ENCODE peak calls at places on chromosomes 6 and 20, in six cellular contexts. One of them, this sample, is unnamed.
A peak's percentile ranks its signal among the peaks of the same experiment; 100 is the strongest.

GRCh38 chr6:3026811-3027626 is 27.3 kb downstream of the NQO2 start:
- DNase-seq in PC-3: no peak
- DNase-seq in MM.1S: peak; percentile 88
- DNase-seq in HFF-Myc: no peak
- DNase-seq in lower lobe of right lung: no peak
- DNase-seq in DND-41: no peak
- DNase-seq in this sample: peak; percentile 91

GRCh38 chr6:11636121-11636520 is 98.6 kb downstream of the TMEM170B start:
- DNase-seq in HFF-Myc: no peak
- DNase-seq in PC-3: no peak
- DNase-seq in lower lobe of right lung: no peak
- DNase-seq in DND-41: no peak
- DNase-seq in MM.1S: no peak
- DNase-seq in this sample: no peak

GRCh38 chr6:115514656-115515055 is 546.0 kb downstream of the FRK start:
- DNase-seq in HFF-Myc: peak; percentile 21
- DNase-seq in lower lobe of right lung: no peak
- DNase-seq in MM.1S: no peak
- DNase-seq in PC-3: no peak
- DNase-seq in DND-41: no peak
- DNase-seq in this sample: no peak

GRCh38 chr6:44629636-44630035 is 242.1 kb downstream of the CDC5L start:
- DNase-seq in HFF-Myc: no peak
- DNase-seq in PC-3: no peak
- DNase-seq in MM.1S: no peak
- DNase-seq in lower lobe of right lung: no peak
- DNase-seq in DND-41: no peak
- DNase-seq in this sample: no peak

GRCh38 chr6:139852067-139852466 is 477.6 kb upstream of the CITED2 start:
- DNase-seq in lower lobe of right lung: no peak
- DNase-seq in HFF-Myc: no peak
- DNase-seq in MM.1S: no peak
- DNase-seq in DND-41: no peak
- DNase-seq in PC-3: no peak
- DNase-seq in this sample: no peak

GRCh38 chr20:59748555-59749292 is 144.4 kb downstream of the PHACTR3 start:
- DNase-seq in HFF-Myc: no peak
- DNase-seq in MM.1S: no peak
- DNase-seq in DND-41: no peak
- DNase-seq in lower lobe of right lung: no peak
- DNase-seq in PC-3: no peak
- DNase-seq in this sample: no peak

GRCh38 chr20:1920252-1920651 is 25.0 kb downstream of the SIRPA start:
- DNase-seq in HFF-Myc: no peak
- DNase-seq in MM.1S: no peak
- DNase-seq in lower lobe of right lung: no peak
- DNase-seq in PC-3: no peak
- DNase-seq in DND-41: no peak
- DNase-seq in this sample: no peak

GRCh38 chr6:48068326-48069191 is 42.4 kb downstream of the PTCHD4 start:
- DNase-seq in MM.1S: no peak
- DNase-seq in DND-41: no peak
- DNase-seq in PC-3: no peak
- DNase-seq in HFF-Myc: no peak
- DNase-seq in lower lobe of right lung: no peak
- DNase-seq in this sample: no peak

GRCh38 chr6:46062312-46062711 is 46.7 kb upstream of the CLIC5 start:
- DNase-seq in HFF-Myc: no peak
- DNase-seq in DND-41: no peak
- DNase-seq in PC-3: peak; percentile 62
- DNase-seq in MM.1S: peak; percentile 9
- DNase-seq in lower lobe of right lung: peak; percentile 68
- DNase-seq in this sample: no peak

GRCh38 chr20:35264755-35265154 is 13.2 kb downstream of the MMP24OS start:
- DNase-seq in PC-3: peak; percentile 47
- DNase-seq in MM.1S: no peak
- DNase-seq in HFF-Myc: no peak
- DNase-seq in DND-41: no peak
- DNase-seq in lower lobe of right lung: no peak
- DNase-seq in this sample: no peak

GRCh38 chr6:50272611-50273010 is 222.9 kb upstream of the DEFB112 start:
- DNase-seq in PC-3: peak; percentile 19
- DNase-seq in lower lobe of right lung: no peak
- DNase-seq in DND-41: no peak
- DNase-seq in HFF-Myc: no peak
- DNase-seq in MM.1S: no peak
- DNase-seq in this sample: no peak

GRCh38 chr20:25242231-25242630 is 5.7 kb upstream of the PYGB start:
- DNase-seq in MM.1S: no peak
- DNase-seq in DND-41: no peak
- DNase-seq in lower lobe of right lung: no peak
- DNase-seq in PC-3: no peak
- DNase-seq in HFF-Myc: no peak
- DNase-seq in this sample: no peak

GRCh38 chr6:109977791-109978173 is 329 bp upstream of the GPR6 start:
- DNase-seq in PC-3: no peak
- DNase-seq in MM.1S: no peak
- DNase-seq in DND-41: no peak
- DNase-seq in lower lobe of right lung: no peak
- DNase-seq in HFF-Myc: no peak
- DNase-seq in this sample: no peak

GRCh38 chr6:109979033-109979921 is 1.2 kb downstream of the GPR6 start:
- DNase-seq in MM.1S: no peak
- DNase-seq in HFF-Myc: no peak
- DNase-seq in lower lobe of right lung: no peak
- DNase-seq in DND-41: no peak
- DNase-seq in PC-3: no peak
- DNase-seq in this sample: no peak

DNA sequence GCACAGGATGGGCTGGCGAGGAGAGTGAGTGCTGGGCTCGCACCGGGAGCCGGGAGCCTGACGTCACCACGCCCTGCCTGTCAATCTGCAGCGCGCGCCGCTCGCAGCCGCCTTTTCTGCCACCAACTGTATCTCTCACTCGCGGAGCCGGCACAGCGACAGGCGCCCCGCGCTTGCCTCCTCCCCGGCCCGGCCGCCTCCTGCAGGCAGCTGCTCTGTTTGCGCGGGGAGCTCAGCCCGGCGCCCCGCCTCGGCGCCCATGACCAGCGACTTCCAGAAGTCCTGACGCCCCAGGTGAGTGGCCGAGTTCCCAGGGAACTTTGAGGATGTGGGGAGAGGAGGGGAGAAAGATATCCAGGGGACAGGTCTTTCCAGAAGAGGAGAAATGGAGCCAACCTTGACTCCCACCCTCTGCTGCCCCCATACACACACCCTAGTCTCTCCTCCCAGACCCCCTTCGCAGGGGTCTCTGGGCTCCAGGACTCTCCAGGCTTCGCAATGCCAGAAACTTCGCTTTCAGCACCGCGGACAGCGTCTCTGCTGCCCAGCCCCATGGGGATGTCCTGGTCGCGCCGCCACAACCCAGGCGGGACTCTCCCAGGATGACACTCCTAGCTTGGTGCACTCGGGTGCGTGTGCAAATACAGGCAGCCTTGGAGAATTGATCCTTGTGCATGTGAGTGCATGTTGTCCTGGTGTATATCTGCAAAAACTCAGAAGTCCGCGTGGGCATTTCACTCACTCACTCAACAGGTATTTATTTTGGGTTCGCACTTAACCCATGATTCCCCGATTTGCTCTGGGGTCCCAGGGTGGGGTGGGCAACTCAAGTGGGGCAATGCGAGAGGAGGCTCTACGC is at the start of gene GPR6:
- DNase-seq in MM.1S: peak; percentile 23
- DNase-seq in PC-3: peak; percentile 56
- DNase-seq in lower lobe of right lung: peak; percentile 75
- DNase-seq in DND-41: peak; percentile 71
- DNase-seq in HFF-Myc: peak; percentile 12
- DNase-seq in this sample: no peak
- H3K4me3 ChIP-seq in MM.1S: no peak within 1 kb of the TSS
- H3K4me3 ChIP-seq in PC-3: no peak within 1 kb of the TSS
- H3K4me3 ChIP-seq in lower lobe of right lung: no peak within 1 kb of the TSS
- H3K4me3 ChIP-seq in DND-41: no peak within 1 kb of the TSS
- H3K4me3 ChIP-seq in HFF-Myc: no peak within 1 kb of the TSS
- H3K4me3 ChIP-seq in this sample: no peak within 1 kb of the TSS

GRCh38 chr6:321158-321438 is 28.8 kb downstream of the DUSP22 start:
- DNase-seq in DND-41: no peak
- DNase-seq in lower lobe of right lung: no peak
- DNase-seq in MM.1S: no peak
- DNase-seq in PC-3: peak; percentile 31
- DNase-seq in HFF-Myc: no peak
- DNase-seq in this sample: no peak

GRCh38 chr6:322940-323729 is 30.8 kb downstream of the DUSP22 start:
- DNase-seq in MM.1S: peak; percentile 96
- DNase-seq in PC-3: no peak
- DNase-seq in lower lobe of right lung: no peak
- DNase-seq in DND-41: no peak
- DNase-seq in HFF-Myc: no peak
- DNase-seq in this sample: peak; percentile 81

GRCh38 chr6:320351-321157 is 28.3 kb downstream of the DUSP22 start:
- DNase-seq in PC-3: no peak
- DNase-seq in MM.1S: no peak
- DNase-seq in DND-41: no peak
- DNase-seq in lower lobe of right lung: no peak
- DNase-seq in HFF-Myc: no peak
- DNase-seq in this sample: no peak

GRCh38 chr6:323730-324088 is 31.4 kb downstream of the DUSP22 start:
- DNase-seq in MM.1S: no peak
- DNase-seq in PC-3: no peak
- DNase-seq in lower lobe of right lung: no peak
- DNase-seq in DND-41: no peak
- DNase-seq in HFF-Myc: no peak
- DNase-seq in this sample: no peak

GRCh38 chr6:322205-322930 is 30.1 kb downstream of the DUSP22 start:
- DNase-seq in HFF-Myc: no peak
- DNase-seq in PC-3: no peak
- DNase-seq in lower lobe of right lung: no peak
- DNase-seq in MM.1S: peak; percentile 86
- DNase-seq in DND-41: no peak
- DNase-seq in this sample: no peak
- H3K4me3 ChIP-seq in HFF-Myc: no peak overlapping the region
- H3K4me3 ChIP-seq in PC-3: no peak overlapping the region
- H3K4me3 ChIP-seq in lower lobe of right lung: no peak overlapping the region
- H3K4me3 ChIP-seq in MM.1S: peak overlapping the region; percentile 23
- H3K4me3 ChIP-seq in DND-41: no peak overlapping the region
- H3K4me3 ChIP-seq in this sample: no peak overlapping the region

DNA sequence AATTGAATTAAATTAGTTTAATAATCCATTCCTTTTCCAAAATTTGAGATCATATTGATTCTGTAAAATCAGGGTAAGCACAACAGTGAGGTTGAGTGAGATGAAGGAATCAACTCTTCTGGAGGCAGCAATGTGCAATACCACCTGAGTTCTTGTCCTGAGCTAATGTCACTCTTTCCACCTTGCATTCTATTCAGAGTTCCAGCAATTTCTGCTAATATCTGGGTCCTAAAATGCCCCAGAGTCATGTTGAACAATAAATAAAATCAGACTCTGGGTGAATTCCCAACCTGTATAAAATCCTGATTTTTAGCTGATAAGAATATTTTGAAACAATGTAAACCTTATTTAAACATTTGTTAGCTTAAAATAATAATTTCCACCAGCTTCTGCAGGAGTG is 590.8 kb upstream of the ADGRB3 start:
- DNase-seq in DND-41: no peak
- DNase-seq in MM.1S: no peak
- DNase-seq in lower lobe of right lung: no peak
- DNase-seq in HFF-Myc: no peak
- DNase-seq in PC-3: no peak
- DNase-seq in this sample: no peak
- H3K4me3 ChIP-seq in DND-41: no peak overlapping the region
- H3K4me3 ChIP-seq in MM.1S: no peak overlapping the region
- H3K4me3 ChIP-seq in lower lobe of right lung: no peak overlapping the region
- H3K4me3 ChIP-seq in HFF-Myc: no peak overlapping the region
- H3K4me3 ChIP-seq in PC-3: no peak overlapping the region
- H3K4me3 ChIP-seq in this sample: no peak overlapping the region

GRCh38 chr20:53621482-53622246 is 28.0 kb upstream of the ZNF217 start:
- DNase-seq in PC-3: peak; percentile 100
- DNase-seq in lower lobe of right lung: no peak
- DNase-seq in MM.1S: peak; percentile 39
- DNase-seq in DND-41: peak; percentile 53
- DNase-seq in HFF-Myc: peak; percentile 93
- DNase-seq in this sample: no peak
- H3K4me3 ChIP-seq in PC-3: peak overlapping the region; percentile 63
- H3K4me3 ChIP-seq in lower lobe of right lung: no peak overlapping the region
- H3K4me3 ChIP-seq in MM.1S: no peak overlapping the region
- H3K4me3 ChIP-seq in DND-41: peak overlapping the region; percentile 1
- H3K4me3 ChIP-seq in HFF-Myc: no peak overlapping the region
- H3K4me3 ChIP-seq in this sample: no peak overlapping the region

GRCh38 chr20:49568491-49569151 is 684 bp upstream of the PTGIS start:
- DNase-seq in PC-3: no peak
- DNase-seq in lower lobe of right lung: no peak
- DNase-seq in DND-41: no peak
- DNase-seq in MM.1S: no peak
- DNase-seq in HFF-Myc: no peak
- DNase-seq in this sample: no peak
- H3K4me3 ChIP-seq in PC-3: no peak overlapping the region
- H3K4me3 ChIP-seq in lower lobe of right lung: peak overlapping the region; percentile 8
- H3K4me3 ChIP-seq in DND-41: no peak overlapping the region
- H3K4me3 ChIP-seq in MM.1S: no peak overlapping the region
- H3K4me3 ChIP-seq in HFF-Myc: no peak overlapping the region
- H3K4me3 ChIP-seq in this sample: no peak overlapping the region

This sample was measured in GM12864.